ENCODE peak calls at places on chromosomes 13 and 19, in six cellular contexts. S is heart left ventricle; H is IMR-90; W is CD8-positive, alpha-beta memory T cell; F is left ventricle myocardium inferior; B is psoas muscle. Q is an unnamed sample. For H3K4me1, the result is how much of the 10 kb centered on the place peaks cover.

GRCh38 chr13:113001251-113002140 is 32.5 kb downstream of the MCF2L start:
- DNase-seq in S (no peak), H (peak), W (peak), F (no peak), B (no peak), Q (no peak)

GRCh38 chr19:1004803-1005664 is 4.8 kb downstream of the GRIN3B start:
- DNase-seq in S (peak), H (no peak), W (no peak), F (no peak), B (no peak), Q (no peak)

GRCh38 chr19:19538767-19539166 is 702 bp downstream of the CILP2 start:
- DNase-seq in S (no peak), H (no peak), W (no peak), F (no peak), B (no peak), Q (no peak)

GRCh38 chr13:102198418-102199322 is 203.2 kb downstream of the FGF14 start:
- DNase-seq in S (no peak), H (peak), W (no peak), F (no peak), B (no peak), Q (no peak)

GRCh38 chr13:86563308-86563707 is 764.1 kb upstream of the SLITRK6 start:
- DNase-seq in S (no peak), H (peak), W (no peak), F (no peak), B (no peak), Q (no peak)

GRCh38 chr13:39840201-39840600 is 184.7 kb downstream of the COG6 start:
- DNase-seq in S (no peak), H (no peak), W (no peak), F (no peak), B (no peak), Q (peak)

GRCh38 chr13:109871018-109871370 is 84.6 kb upstream of the IRS2 start:
- DNase-seq in S (no peak), H (peak), W (no peak), F (no peak), B (no peak), Q (no peak)

GRCh38 chr13:50104493-50104892 is 89.2 kb downstream of the KCNRG start:
- DNase-seq in S (no peak), H (peak), W (no peak), F (no peak), B (no peak), Q (no peak)

GRCh38 chr19:2950286-2951124 is 5.7 kb upstream of the ZNF77 start:
- DNase-seq in S (peak), H (peak), W (peak), F (peak), B (peak), Q (peak)

GRCh38 chr13:60721063-60721462 is 324.0 kb downstream of the TDRD3 start:
- DNase-seq in S (no peak), H (no peak), W (no peak), F (no peak), B (no peak), Q (no peak)

GRCh38 chr19:14072535-14073231 is at the start of gene MISP3:
- DNase-seq in S (peak), H (no peak), W (no peak), F (peak), B (peak), Q (no peak)

GRCh38 chr19:21835810-21836444 is at the start of gene ZNF43:
- DNase-seq in S (peak), H (peak), W (peak), F (peak), B (peak), Q (peak)

GRCh38 chr13:46801831-46802230 is 4.9 kb upstream of the ESD start:
- DNase-seq in S (no peak), H (peak), W (no peak), F (no peak), B (no peak), Q (no peak)

GRCh38 chr13:29081036-29081435 is 260.9 kb downstream of the MTUS2 start:
- DNase-seq in S (no peak), H (no peak), W (peak), F (no peak), B (no peak), Q (no peak)

GRCh38 chr13:31038834-31039552 is 106.5 kb downstream of the TEX26 start:
- DNase-seq in S (no peak), H (peak), W (no peak), F (no peak), B (no peak), Q (no peak)

GRCh38 chr13:72346716-72347115 is 380.7 kb downstream of the MZT1 start:
- DNase-seq in S (no peak), H (no peak), W (no peak), F (no peak), B (no peak), Q (no peak)

GRCh38 chr19:7908078-7908699 is 4.5 kb downstream of the MAP2K7 start:
- DNase-seq in S (no peak), H (no peak), W (no peak), F (no peak), B (no peak), Q (no peak)

GRCh38 chr13:65454403-65454802 is 1775.7 kb downstream of the PCDH9 start:
- DNase-seq in S (no peak), H (no peak), W (no peak), F (no peak), B (no peak), Q (no peak)

GRCh38 chr13:37878496-37878895 is 8.9 kb upstream of the TRPC4 start:
- DNase-seq in S (no peak), H (peak), W (no peak), F (no peak), B (no peak), Q (no peak)

GRCh38 chr13:85095887-85096286 is 703.3 kb downstream of the SLITRK6 start:
- DNase-seq in S (no peak), H (no peak), W (no peak), F (no peak), B (no peak), Q (no peak)

GRCh38 chr13:111166882-111167281 is 51.8 kb downstream of the ARHGEF7 start:
- DNase-seq in S (no peak), H (no peak), W (peak), F (no peak), B (no peak), Q (no peak)

GRCh38 chr19:48121909-48122371 is 11.3 kb upstream of the PLA2G4C start:
- DNase-seq in S (no peak), H (no peak), W (no peak), F (no peak), B (no peak), Q (no peak)

GRCh38 chr19:35501684-35502083 is 11.4 kb upstream of the KRTDAP start:
- DNase-seq in S (peak), H (no peak), W (no peak), F (no peak), B (no peak), Q (no peak)

GRCh38 chr13:36217456-36217855 is 3.1 kb upstream of the SOHLH2 start:
- DNase-seq in S (no peak), H (no peak), W (no peak), F (no peak), B (no peak), Q (no peak)

GRCh38 chr19:6125571-6125989 is 9.9 kb upstream of the ACSBG2 start:
- DNase-seq in S (no peak), H (peak), W (peak), F (peak), B (peak), Q (no peak)

GRCh38 chr13:82740442-82740841 is 1141.8 kb downstream of the SLITRK1 start:
- DNase-seq in S (no peak), H (no peak), W (no peak), F (no peak), B (no peak), Q (no peak)

GRCh38 chr13:18236528-18236815 is 945.2 kb downstream of the TUBA3C start:
- DNase-seq in S (no peak), H (no peak), W (no peak), F (no peak), B (no peak), Q (no peak)

GRCh38 chr19:52022193-52022592 is 6.0 kb downstream of the ZNF614 start:
- DNase-seq in S (no peak), H (no peak), W (no peak), F (no peak), B (no peak), Q (no peak)

GRCh38 chr19:30144242-30144758 is 202.3 kb downstream of the URI1 start:
- DNase-seq in S (peak), H (no peak), W (no peak), F (no peak), B (no peak), Q (no peak)

GRCh38 chr19:43934055-43934984 is 762 bp downstream of the ZNF45 start:
- DNase-seq in S (no peak), H (peak), W (no peak), F (no peak), B (no peak), Q (no peak)

GRCh38 chr13:20340759-20341161 is 108.6 kb upstream of the GJB6 start:
- DNase-seq in S (no peak), H (no peak), W (no peak), F (no peak), B (peak), Q (peak)

DNA sequence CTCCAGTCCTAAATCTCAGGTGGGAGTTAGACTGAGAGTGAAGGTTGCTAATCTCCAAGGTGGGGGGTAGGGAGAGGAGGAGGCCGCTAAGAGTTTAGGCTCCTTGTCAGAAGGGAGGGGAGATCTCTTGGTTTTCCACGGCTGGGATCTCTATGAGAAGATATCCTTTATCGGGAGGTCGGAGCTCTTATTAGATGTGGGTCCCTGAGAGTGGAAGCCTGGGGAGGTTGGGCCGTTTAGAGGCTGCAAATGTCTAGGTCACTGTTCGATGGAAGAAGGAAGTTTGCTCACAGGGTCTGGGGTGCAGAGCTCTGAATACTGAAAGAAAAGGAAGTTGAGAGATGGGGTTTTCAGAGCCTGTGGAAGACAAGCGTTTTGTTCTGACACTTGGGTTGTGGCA is 3.8 kb downstream of the MYADM start:
- DNase-seq in S (no peak), H (no peak), W (peak), F (no peak), B (no peak), Q (no peak)
- H3K4me1 ChIP-seq in S (under half), H (under half), W (half or more), F (half or more), B (under half), Q (under half)

GRCh38 chr19:12786950-12787349 is 4.3 kb upstream of the JUNB start:
- DNase-seq in S (no peak), H (no peak), W (no peak), F (no peak), B (no peak), Q (no peak)
- H3K4me1 ChIP-seq in S (half or more), H (half or more), W (half or more), F (half or more), B (under half), Q (half or more)

GRCh38 chr19:32354345-32354744 is 8.9 kb downstream of the ZNF507 start:
- DNase-seq in S (no peak), H (no peak), W (no peak), F (no peak), B (no peak), Q (no peak)
- H3K4me1 ChIP-seq in S (under half), H (under half), W (under half), F (under half), B (under half), Q (under half)

GRCh38 chr13:96539791-96540190 is 449.9 kb downstream of the HS6ST3 start:
- DNase-seq in S (no peak), H (no peak), W (no peak), F (no peak), B (no peak), Q (no peak)

GRCh38 chr13:96540656-96541055 is 450.7 kb downstream of the HS6ST3 start:
- DNase-seq in S (no peak), H (no peak), W (no peak), F (no peak), B (no peak), Q (no peak)

GRCh38 chr13:96542986-96543385 is 451.3 kb downstream of the OXGR1 start:
- DNase-seq in S (no peak), H (no peak), W (no peak), F (no peak), B (no peak), Q (no peak)

DNA sequence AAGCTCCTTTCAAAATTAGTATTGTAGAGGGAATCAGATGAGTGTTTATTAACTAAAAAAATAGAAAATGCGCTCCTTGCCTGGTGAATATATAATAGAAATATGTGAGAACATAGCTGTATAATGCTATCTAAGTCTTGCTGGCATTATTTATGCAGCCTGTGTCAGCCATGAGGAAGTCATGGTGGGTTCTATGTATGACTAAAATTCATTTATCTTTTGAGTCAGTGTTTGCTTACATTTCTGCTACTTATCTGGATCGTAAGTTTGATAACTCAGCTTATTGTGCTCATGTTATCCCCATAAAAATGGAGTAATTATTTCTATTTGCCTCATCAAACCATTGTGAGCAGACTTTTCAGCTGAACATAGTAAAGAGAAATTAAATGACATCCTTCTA is 449.3 kb downstream of the OXGR1 start:
- DNase-seq in S (no peak), H (no peak), W (no peak), F (no peak), B (no peak), Q (no peak)
- H3K4me1 ChIP-seq in S (under half), H (under half), W (under half), F (under half), B (under half), Q (under half)

DNA sequence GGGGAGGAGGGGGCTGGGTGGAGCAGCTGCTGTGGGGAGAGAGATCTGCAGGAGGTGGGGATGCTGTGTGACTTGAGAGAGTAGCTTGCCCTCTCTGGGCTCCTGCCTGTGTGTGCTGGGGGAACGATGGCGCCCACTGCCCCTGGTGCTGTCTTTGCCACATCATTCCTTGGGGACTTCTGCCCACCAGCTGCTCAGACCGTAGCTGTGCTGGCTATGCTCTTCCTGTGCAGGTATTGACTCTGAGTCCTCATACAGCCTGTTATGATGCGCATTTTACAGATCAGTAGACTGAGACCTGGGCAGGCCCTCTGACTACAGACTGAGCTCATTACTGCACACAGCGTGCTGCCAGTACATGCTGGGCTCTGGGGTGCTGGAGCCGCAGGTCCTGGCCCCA is 51.1 kb downstream of the DNM2 start:
- DNase-seq in S (no peak), H (no peak), W (no peak), F (no peak), B (no peak), Q (no peak)
- H3K4me1 ChIP-seq in S (half or more), H (under half), W (under half), F (half or more), B (under half), Q (under half)

GRCh38 chr13:33797622-33798021 is 20.3 kb upstream of the RFC3 start:
- DNase-seq in S (no peak), H (no peak), W (no peak), F (no peak), B (no peak), Q (peak)
- H3K4me1 ChIP-seq in S (under half), H (under half), W (under half), F (under half), B (under half), Q (under half)

Q was measured in tibial nerve.